ENCODE peak calls at places on chromosomes 2 and 18, in six cellular contexts. T is lung; W is naive thymus-derived CD4-positive, alpha-beta T cell; U is GM23248; Q is left ventricle myocardium inferior; P is tibial artery. H is an unnamed sample.

GRCh38 chr18:52615321-52615720 is 275.3 kb downstream of the DCC start:
- DNase-seq in Q (no peak), W (no peak), P (no peak), T (no peak), U (no peak), H (no peak)

GRCh38 chr2:159840620-159841019 is 42.6 kb upstream of the CD302 start:
- DNase-seq in W (no peak), Q (no peak), T (no peak), U (no peak), P (no peak), H (no peak)

GRCh38 chr2:26757873-26758789 is 6.0 kb upstream of the SLC35F6 start:
- DNase-seq in W (no peak), P (peak; percentile 54), T (peak; percentile 71), Q (no peak), U (peak; percentile 97), H (no peak)

GRCh38 chr2:28895189-28895893 is 874 bp downstream of the WDR43 start:
- DNase-seq in P (peak; percentile 27), U (peak; percentile 71), W (peak; percentile 15), T (peak; percentile 36), Q (peak; percentile 27), H (no peak)

GRCh38 chr2:143905587-143905986 is 614.3 kb downstream of the ZEB2 start:
- DNase-seq in P (no peak), W (no peak), U (no peak), T (no peak), Q (no peak), H (no peak)

GRCh38 chr18:51668101-51668500 is 470.6 kb upstream of the MEX3C start:
- DNase-seq in U (peak; percentile 61), W (no peak), T (peak; percentile 52), Q (peak; percentile 19), P (no peak), H (no peak)

GRCh38 chr18:75558790-75559189 is 131.3 kb upstream of the SMIM21 start:
- DNase-seq in Q (no peak), W (no peak), U (no peak), P (no peak), T (no peak), H (no peak)

GRCh38 chr2:95389256-95390119 is 13.0 kb upstream of the FAHD2A start:
- DNase-seq in W (no peak), T (peak; percentile 44), U (peak; percentile 84), P (no peak), Q (peak; percentile 61), H (no peak)

GRCh38 chr18:26993568-26993967 is 128.1 kb upstream of the AQP4 start:
- DNase-seq in W (no peak), P (no peak), U (no peak), T (no peak), Q (no peak), H (no peak)

GRCh38 chr18:55511277-55511676 is 76.7 kb downstream of the TCF4 start:
- DNase-seq in Q (no peak), T (no peak), P (no peak), W (no peak), U (no peak), H (no peak)

GRCh38 chr2:225494100-225494459 is 94.6 kb downstream of the NYAP2 start:
- DNase-seq in P (no peak), T (no peak), U (no peak), W (no peak), Q (no peak), H (no peak)

GRCh38 chr2:86014493-86014892 is 91.2 kb downstream of the POLR1A start:
- DNase-seq in U (no peak), Q (no peak), T (no peak), P (no peak), W (no peak), H (no peak)

GRCh38 chr2:69353360-69353759 is 33.7 kb downstream of the GFPT1 start:
- DNase-seq in T (no peak), U (peak; percentile 21), P (no peak), Q (no peak), W (no peak), H (no peak)

GRCh38 chr2:161946489-161947107 is 127.4 kb downstream of the DPP4 start:
- DNase-seq in W (peak; percentile 18), T (no peak), Q (no peak), U (peak; percentile 58), P (no peak), H (no peak)

GRCh38 chr2:37306024-37306423 is 18.6 kb downstream of the PRKD3 start:
- DNase-seq in U (no peak), W (no peak), T (no peak), Q (no peak), P (no peak), H (no peak)

GRCh38 chr2:151922845-151923666 is 94.8 kb upstream of the ARL5A start:
- DNase-seq in Q (peak; percentile 86), P (peak; percentile 88), W (no peak), U (peak; percentile 11), T (peak; percentile 84), H (no peak)

GRCh38 chr2:161306919-161307318 is 1.3 kb upstream of the PSMD14 start:
- DNase-seq in Q (no peak), U (no peak), T (no peak), P (no peak), W (no peak), H (no peak)

GRCh38 chr2:207558106-207558505 is 28.3 kb downstream of the CREB1 start:
- DNase-seq in Q (no peak), P (no peak), U (peak; percentile 75), T (no peak), W (no peak), H (no peak)

GRCh38 chr2:28340312-28341202 is 52.1 kb upstream of the FOSL2 start:
- DNase-seq in P (no peak), W (no peak), Q (no peak), T (no peak), U (no peak), H (no peak)

GRCh38 chr18:76232813-76233212 is 262.2 kb downstream of the ZNF516 start:
- DNase-seq in U (peak; percentile 5), T (no peak), W (no peak), Q (no peak), P (no peak), H (no peak)

GRCh38 chr2:104766683-104767082 is 87.2 kb upstream of the POU3F3 start:
- DNase-seq in Q (no peak), W (no peak), P (no peak), T (no peak), U (peak; percentile 34), H (no peak)

GRCh38 chr18:28357785-28358401 is 181.0 kb upstream of the CDH2 start:
- DNase-seq in T (no peak), U (peak; percentile 7), Q (no peak), P (no peak), W (no peak), H (no peak)

GRCh38 chr18:8786766-8787670 is 81.7 kb downstream of the MTCL1 start:
- DNase-seq in Q (no peak), T (no peak), U (no peak), W (no peak), P (no peak), H (no peak)

GRCh38 chr2:173986805-173987204 is 21.6 kb upstream of the SP3 start:
- DNase-seq in P (peak; percentile 72), T (no peak), U (peak; percentile 35), W (no peak), Q (no peak), H (no peak)

GRCh38 chr2:171706152-171706803 is 19.0 kb downstream of the DYNC1I2 start:
- DNase-seq in Q (no peak), T (no peak), P (no peak), W (peak; percentile 13), U (peak; percentile 56), H (no peak)

GRCh38 chr2:142689206-142689605 is 188.3 kb upstream of the KYNU start:
- DNase-seq in Q (no peak), U (no peak), W (no peak), T (no peak), P (no peak), H (no peak)

GRCh38 chr2:12352891-12353290 is 363.8 kb upstream of the TRIB2 start:
- DNase-seq in W (no peak), P (no peak), T (no peak), U (no peak), Q (no peak), H (no peak)

GRCh38 chr2:133940134-133940533 is 313.7 kb upstream of the MGAT5 start:
- DNase-seq in Q (no peak), W (no peak), U (no peak), T (no peak), P (no peak), H (peak; percentile 62)

DNA sequence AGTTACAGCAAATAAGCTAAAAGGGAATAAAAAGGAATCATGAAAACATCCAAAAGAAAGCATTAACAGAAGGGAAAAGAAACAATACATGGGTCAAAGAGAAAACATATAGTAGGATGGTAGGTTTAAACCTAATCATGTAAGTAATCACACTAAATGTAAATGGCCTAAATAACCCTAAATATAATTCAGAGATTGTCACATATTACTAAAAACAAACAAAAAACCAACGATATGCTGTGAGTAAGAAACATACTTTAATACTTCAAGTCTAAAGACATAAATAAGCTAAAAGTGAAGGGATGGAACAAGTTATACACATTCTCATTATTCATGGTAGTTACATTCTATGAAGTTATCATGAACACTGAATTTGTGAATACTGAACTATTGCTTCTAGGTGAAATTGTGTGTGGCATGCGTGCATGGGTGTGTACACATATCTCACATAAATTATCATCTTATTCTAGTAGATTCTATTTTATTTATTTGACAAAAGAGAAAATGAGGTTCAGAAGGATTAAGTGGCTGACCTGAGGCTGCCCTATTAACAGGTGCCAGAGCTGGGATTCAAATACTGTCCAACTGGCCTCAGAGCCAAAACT is 170.9 kb downstream of the SEPTIN10 start:
- DNase-seq in P (no peak), W (no peak), T (no peak), Q (no peak), U (no peak), H (no peak)
- H3K9me3 ChIP-seq in P (peaks cover 21% of the 10 kb centered on the region), W (peaks cover 6% of the 10 kb centered on the region), T (peaks cover 2% of the 10 kb centered on the region), Q (peaks cover 46% of the 10 kb centered on the region), U (no peaks in the 10 kb centered on the region), H (peaks cover 32% of the 10 kb centered on the region)

DNA sequence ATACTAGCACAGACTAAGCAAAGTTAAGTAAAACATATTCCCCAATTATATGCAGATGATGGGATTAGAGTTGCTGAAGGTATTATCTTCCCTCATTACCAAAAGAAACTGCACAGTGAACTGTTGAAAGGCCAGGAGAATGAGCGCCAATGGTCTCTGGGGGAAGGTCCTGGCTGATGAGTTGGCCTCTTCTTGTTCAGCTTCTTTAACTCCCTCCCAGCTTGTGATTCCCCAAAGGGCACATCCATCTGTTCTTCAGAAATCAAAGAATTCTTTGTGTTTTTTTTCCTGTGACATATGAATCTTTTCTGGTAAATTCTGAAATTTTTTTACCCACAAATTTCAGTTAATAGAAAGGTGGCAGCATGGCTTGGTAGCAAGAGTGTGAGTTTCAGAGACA is 667.6 kb downstream of the CNTNAP5 start:
- DNase-seq in T (no peak), Q (peak; percentile 29), P (no peak), W (no peak), U (no peak), H (peak; percentile 37)
- H3K9me3 ChIP-seq in T (peaks cover 3% of the 10 kb centered on the region), Q (peaks cover 44% of the 10 kb centered on the region), P (no peaks in the 10 kb centered on the region), W (no peaks in the 10 kb centered on the region), U (peaks cover 4% of the 10 kb centered on the region), H (peaks cover 24% of the 10 kb centered on the region)

DNA sequence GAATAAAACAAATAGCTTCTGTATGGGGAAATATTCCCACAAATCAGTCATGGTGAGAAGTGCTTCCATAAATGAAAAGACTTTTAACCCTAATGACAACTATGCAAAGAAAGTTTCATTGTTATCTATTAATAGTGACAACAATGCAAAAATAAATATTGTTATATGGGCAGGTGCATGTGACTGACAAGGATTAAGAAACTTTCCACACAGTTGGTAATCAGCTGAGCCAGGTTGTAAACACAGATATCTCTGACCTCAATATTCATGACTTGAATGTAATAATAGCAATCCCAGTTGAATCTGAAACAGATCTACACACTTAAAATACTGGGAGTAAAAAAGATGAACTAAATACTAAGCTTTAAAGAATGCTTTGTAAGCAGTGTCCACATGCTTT is 517.0 kb upstream of the SOX11 start:
- DNase-seq in W (no peak), Q (no peak), U (no peak), P (no peak), T (no peak), H (no peak)
- H3K9me3 ChIP-seq in W (no peaks in the 10 kb centered on the region), Q (no peaks in the 10 kb centered on the region), U (peaks cover 7% of the 10 kb centered on the region), P (no peaks in the 10 kb centered on the region), T (no peaks in the 10 kb centered on the region), H (no peaks in the 10 kb centered on the region)

GRCh38 chr2:44932079-44932478 is 9.4 kb upstream of the SIX3 start:
- DNase-seq in U (no peak), W (no peak), T (no peak), P (no peak), Q (no peak), H (no peak)
- H3K9me3 ChIP-seq in U (no peaks in the 10 kb centered on the region), W (no peaks in the 10 kb centered on the region), T (no peaks in the 10 kb centered on the region), P (no peaks in the 10 kb centered on the region), Q (no peaks in the 10 kb centered on the region), H (no peaks in the 10 kb centered on the region)